ENCODE peak calls at places on chromosomes 3 and 15, in seven cellular contexts. Z is GM12878, Y is HCT116, S is K562, R is H1, T is HepG2, Q is SK-N-SH. N is an unnamed sample.

GRCh38 chr3:141385386-141386079 is 17.2 kb downstream of the ZBTB38 start:
- DNase-seq in Z (no peak), Y (no peak), S (no peak), R (no peak), T (no peak), Q (no peak), N (no peak)

GRCh38 chr15:101371519-101371918 is 76.5 kb upstream of the SNRPA1 start:
- DNase-seq in Z (no peak), Y (no peak), S (no peak), R (no peak), T (no peak), Q (no peak), N (no peak)

GRCh38 chr15:43232289-43232874 is 11.6 kb upstream of the EPB42 start:
- DNase-seq in Z (no peak), Y (no peak), S (no peak), R (no peak), T (no peak), Q (no peak), N (no peak)

GRCh38 chr15:60301024-60301423 is 96.8 kb downstream of the ANXA2 start:
- DNase-seq in Z (no peak), Y (peak), S (peak), R (no peak), T (no peak), Q (no peak), N (no peak)

GRCh38 chr3:30333143-30333542 is 273.3 kb upstream of the TGFBR2 start:
- DNase-seq in Z (no peak), Y (no peak), S (no peak), R (no peak), T (no peak), Q (no peak), N (no peak)

GRCh38 chr3:141366285-141367037 is 1.8 kb upstream of the ZBTB38 start:
- DNase-seq in Z (no peak), Y (peak), S (peak), R (no peak), T (peak), Q (no peak), N (peak)

GRCh38 chr15:56805466-56806146 is 72.3 kb upstream of the ZNF280D start:
- DNase-seq in Z (no peak), Y (peak), S (no peak), R (no peak), T (no peak), Q (no peak), N (no peak)

GRCh38 chr3:142151828-142152227 is 2.5 kb upstream of the TFDP2 start:
- DNase-seq in Z (no peak), Y (no peak), S (no peak), R (no peak), T (no peak), Q (no peak), N (no peak)

GRCh38 chr3:71285086-71285485 is 298.4 kb downstream of the FOXP1 start:
- DNase-seq in Z (no peak), Y (no peak), S (no peak), R (no peak), T (no peak), Q (no peak), N (no peak)

GRCh38 chr3:182294256-182294655 is 499.0 kb upstream of the ATP11B start:
- DNase-seq in Z (no peak), Y (no peak), S (no peak), R (no peak), T (no peak), Q (no peak), N (no peak)

GRCh38 chr3:113340785-113341184 is 100.5 kb downstream of the CFAP44 start:
- DNase-seq in Z (no peak), Y (no peak), S (no peak), R (no peak), T (no peak), Q (no peak), N (no peak)

GRCh38 chr3:20527368-20527767 is 341.4 kb upstream of the SGO1 start:
- DNase-seq in Z (no peak), Y (no peak), S (no peak), R (no peak), T (no peak), Q (no peak), N (no peak)

GRCh38 chr15:53978248-53978906 is at the start of gene UNC13C:
- DNase-seq in Z (no peak), Y (no peak), S (no peak), R (peak), T (peak), Q (peak), N (peak)

GRCh38 chr3:111729087-111729846 is 129.8 kb upstream of the PHLDB2 start:
- DNase-seq in Z (no peak), Y (no peak), S (no peak), R (no peak), T (no peak), Q (no peak), N (no peak)

GRCh38 chr3:150293401-150294001 is 114.6 kb upstream of the TSC22D2 start:
- DNase-seq in Z (no peak), Y (no peak), S (no peak), R (no peak), T (no peak), Q (no peak), N (no peak)

GRCh38 chr15:78398076-78398825 is 39.8 kb upstream of the IREB2 start:
- DNase-seq in Z (no peak), Y (no peak), S (no peak), R (no peak), T (no peak), Q (no peak), N (no peak)

GRCh38 chr3:45464336-45464809 is 76.0 kb downstream of the LARS2 start:
- DNase-seq in Z (no peak), Y (no peak), S (peak), R (peak), T (no peak), Q (no peak), N (peak)

GRCh38 chr15:92365816-92366215 is 27.9 kb upstream of the ST8SIA2 start:
- DNase-seq in Z (no peak), Y (no peak), S (no peak), R (no peak), T (no peak), Q (no peak), N (no peak)

GRCh38 chr15:70479056-70479455 is 284.3 kb downstream of the UACA start:
- DNase-seq in Z (no peak), Y (no peak), S (no peak), R (no peak), T (no peak), Q (no peak), N (no peak)

GRCh38 chr3:169264711-169265110 is 398.8 kb downstream of the MECOM start:
- DNase-seq in Z (no peak), Y (no peak), S (no peak), R (no peak), T (no peak), Q (peak), N (peak)

GRCh38 chr3:4589475-4590111 is 96.4 kb downstream of the ITPR1 start:
- DNase-seq in Z (no peak), Y (no peak), S (no peak), R (no peak), T (no peak), Q (peak), N (no peak)

GRCh38 chr3:30659270-30660127 is 53.1 kb downstream of the TGFBR2 start:
- DNase-seq in Z (no peak), Y (peak), S (no peak), R (no peak), T (peak), Q (no peak), N (no peak)

GRCh38 chr15:94070341-94071275 is 160.8 kb upstream of the MCTP2 start:
- DNase-seq in Z (no peak), Y (no peak), S (no peak), R (peak), T (no peak), Q (no peak), N (no peak)
- TF ChIP-seq JUND in Z (no peak), Y (no peak), S (no peak), R (peak), T (no peak), Q (no peak), N (no peak)

GRCh38 chr15:59035157-59035556 is 47.7 kb downstream of the RNF111 start:
- DNase-seq in Z (no peak), Y (no peak), S (no peak), R (no peak), T (peak), Q (no peak), N (no peak)
- TF ChIP-seq JUND in Z (no peak), Y (no peak), S (no peak), R (no peak), T (no peak), Q (no peak), N (no peak)

DNA sequence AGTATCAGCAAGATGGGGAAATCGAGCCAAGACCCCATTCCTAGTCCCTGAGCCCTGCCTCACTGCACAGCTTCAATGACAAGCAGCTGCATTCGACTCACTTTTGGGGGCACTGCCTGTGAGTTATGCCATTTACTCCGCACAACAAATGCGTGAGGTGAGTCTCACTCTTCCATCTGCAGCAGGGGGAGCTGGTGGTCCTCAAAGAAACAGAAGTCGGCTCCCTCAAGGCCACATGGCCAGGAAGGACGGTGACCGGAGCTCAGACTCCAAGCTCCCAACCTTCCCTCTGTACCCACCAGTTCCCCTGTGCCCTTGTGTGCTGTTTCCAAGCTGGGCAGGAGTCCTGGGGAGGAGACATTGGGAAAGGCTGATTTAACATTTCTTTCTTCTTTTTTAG is 127.7 kb upstream of the IQSEC1 start:
- DNase-seq in Z (no peak), Y (no peak), S (peak), R (no peak), T (peak), Q (peak), N (no peak)
- TF ChIP-seq JUND in Z (no peak), Y (no peak), S (no peak), R (no peak), T (no peak), Q (no peak), N (no peak)

DNA sequence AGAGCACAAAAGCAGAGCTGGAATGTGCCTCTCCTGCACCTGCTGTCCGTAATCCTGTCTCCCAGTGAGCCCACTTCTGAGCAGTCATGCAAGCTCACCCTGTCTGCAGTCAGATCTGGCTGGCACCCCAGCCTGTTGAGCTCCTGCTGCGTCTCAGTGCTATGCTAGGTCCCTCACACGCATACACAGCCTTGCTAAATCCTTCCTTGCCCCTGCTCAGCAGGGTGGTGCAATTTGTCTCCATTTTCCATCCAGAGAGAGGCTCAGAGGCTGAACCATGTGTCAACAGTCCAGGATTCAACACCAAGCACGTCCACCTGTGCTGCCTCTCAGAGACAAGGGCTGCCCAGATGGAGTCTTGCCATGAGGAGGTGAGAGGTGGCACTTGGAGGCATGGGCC is 11.0 kb downstream of the POMGNT2 start:
- DNase-seq in Z (no peak), Y (no peak), S (no peak), R (no peak), T (no peak), Q (no peak), N (no peak)
- TF ChIP-seq JUND in Z (no peak), Y (no peak), S (no peak), R (no peak), T (no peak), Q (no peak), N (no peak)

DNA sequence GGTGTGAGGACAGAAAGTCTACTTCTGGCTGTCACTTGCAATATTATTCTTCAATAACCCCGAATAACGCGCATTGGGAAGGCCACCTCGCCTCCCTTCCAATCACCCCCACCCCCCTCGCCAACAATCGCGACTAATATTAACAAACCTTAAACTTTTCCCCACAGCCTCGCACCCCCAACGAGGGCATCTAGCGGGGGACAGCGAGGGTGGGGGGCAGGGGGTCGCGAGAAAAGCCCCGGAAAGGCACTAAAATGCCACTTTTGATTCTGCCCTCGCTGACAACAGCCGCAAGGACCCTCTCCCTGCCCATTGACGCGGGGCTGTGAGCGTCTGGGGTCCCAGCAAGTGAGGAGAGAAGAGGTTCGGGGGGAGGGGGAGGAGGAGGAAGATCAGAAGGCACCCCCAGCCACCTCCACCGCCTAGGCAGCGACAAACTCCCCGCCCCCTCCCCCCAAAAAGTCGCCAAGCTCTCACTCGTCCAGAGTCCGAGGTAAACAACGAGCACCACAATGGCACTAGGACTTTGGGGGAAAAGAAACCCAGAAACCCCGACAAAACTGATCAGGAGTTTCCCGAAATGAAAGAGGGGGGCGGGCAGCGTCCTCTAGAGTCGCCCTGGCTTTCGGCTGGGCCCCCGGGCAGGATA is 802 bp downstream of the SATB1 start:
- DNase-seq in Z (no peak), Y (no peak), S (no peak), R (peak), T (no peak), Q (peak), N (no peak)
- TF ChIP-seq JUND in Z (no peak), Y (no peak), S (no peak), R (no peak), T (no peak), Q (no peak), N (no peak)